ENCODE peak calls at places on chromosome 18, in five cellular contexts. X is uterus, L is stomach, R is A549, E is NB4. F is an unnamed sample.

GRCh38 chr18:12086249-12086648 is 7.4 kb upstream of the ANKRD62 start:
- DNase-seq in X (no peak), L (peak; percentile 84), E (no peak), R (no peak), F (no peak)

GRCh38 chr18:77173274-77174030 is 40.9 kb upstream of the MBP start:
- DNase-seq in X (no peak), L (no peak), E (no peak), R (no peak), F (no peak)

GRCh38 chr18:75068682-75069435 is 140.1 kb downstream of the PTGR3 start:
- DNase-seq in L (no peak), E (no peak), X (no peak), R (no peak), F (no peak)

GRCh38 chr18:79511671-79512301 is 116.1 kb downstream of the NFATC1 start:
- DNase-seq in R (no peak), X (peak; percentile 12), L (peak; percentile 43), E (peak; percentile 28), F (no peak)

GRCh38 chr18:50659091-50660003 is 99.5 kb downstream of the MAPK4 start:
- DNase-seq in R (peak; percentile 44), X (no peak), L (no peak), E (peak; percentile 46), F (peak; percentile 52)

GRCh38 chr18:2448565-2449151 is 122.6 kb downstream of the METTL4 start:
- DNase-seq in R (no peak), X (no peak), E (peak; percentile 67), L (no peak), F (no peak)

GRCh38 chr18:4284528-4284927 is 170.6 kb downstream of the DLGAP1 start:
- DNase-seq in X (no peak), R (no peak), E (no peak), L (no peak), F (no peak)

GRCh38 chr18:44602380-44602779 is 78.3 kb upstream of the SETBP1 start:
- DNase-seq in R (no peak), X (no peak), L (no peak), E (no peak), F (no peak)

GRCh38 chr18:78521136-78521535 is 458.5 kb upstream of the SALL3 start:
- DNase-seq in E (no peak), R (no peak), X (no peak), L (no peak), F (no peak)

GRCh38 chr18:55038162-55038561 is 78.9 kb upstream of the CCDC68 start:
- DNase-seq in X (no peak), L (no peak), E (no peak), R (no peak), F (no peak)

GRCh38 chr18:62957885-62958472 is 242.6 kb downstream of the PHLPP1 start:
- DNase-seq in E (peak; percentile 67), R (peak; percentile 65), L (peak; percentile 41), X (no peak), F (no peak)

GRCh38 chr18:74679679-74680076 is 82.0 kb downstream of the ZNF407 start:
- DNase-seq in R (no peak), L (no peak), E (no peak), X (no peak), F (no peak)

GRCh38 chr18:71485578-71485977 is 1058.6 kb downstream of the CBLN2 start:
- DNase-seq in R (no peak), L (no peak), X (no peak), E (peak; percentile 23), F (no peak)

GRCh38 chr18:3153107-3153704 is 66.6 kb downstream of the MYOM1 start:
- DNase-seq in R (no peak), L (no peak), X (no peak), E (no peak), F (no peak)

GRCh38 chr18:32300914-32301313 is 111.1 kb downstream of the MEP1B start:
- DNase-seq in R (no peak), L (no peak), E (no peak), X (no peak), F (no peak)

GRCh38 chr18:32200766-32201165 is 10.9 kb downstream of the MEP1B start:
- DNase-seq in E (no peak), L (no peak), R (no peak), X (no peak), F (no peak)

GRCh38 chr18:74459877-74460276 is 2.8 kb upstream of the DIPK1C start:
- DNase-seq in L (no peak), R (peak; percentile 16), X (no peak), E (no peak), F (no peak)

GRCh38 chr18:77000527-77000926 is 132.1 kb downstream of the MBP start:
- DNase-seq in X (peak; percentile 45), R (peak; percentile 16), E (peak; percentile 56), L (peak; percentile 62), F (peak; percentile 6)

GRCh38 chr18:79156330-79156729 is 87.1 kb downstream of the ATP9B start:
- DNase-seq in L (no peak), R (no peak), E (peak; percentile 39), X (no peak), F (no peak)

GRCh38 chr18:43877922-43878321 is 600.6 kb upstream of the SYT4 start:
- DNase-seq in X (no peak), E (no peak), L (no peak), R (no peak), F (no peak)

GRCh38 chr18:67406678-67407077 is 109.8 kb downstream of the DSEL start:
- DNase-seq in E (no peak), L (no peak), X (no peak), R (no peak), F (no peak)

GRCh38 chr18:3910507-3910906 is 460.5 kb downstream of the TGIF1 start:
- DNase-seq in L (no peak), E (no peak), X (peak; percentile 17), R (no peak), F (no peak)

GRCh38 chr18:75455249-75456183 is 28.0 kb upstream of the SMIM21 start:
- DNase-seq in E (no peak), R (no peak), L (no peak), X (no peak), F (no peak)

GRCh38 chr18:53861185-53861584 is 363.3 kb downstream of the MBD2 start:
- DNase-seq in R (no peak), L (no peak), E (no peak), X (no peak), F (no peak)

GRCh38 chr18:13889661-13890060 is 25.7 kb downstream of the MC2R start:
- DNase-seq in R (peak; percentile 4), L (no peak), E (peak; percentile 3), X (no peak), F (peak; percentile 35)

GRCh38 chr18:58615150-58616132 is 13.4 kb downstream of the ALPK2 start:
- DNase-seq in E (no peak), X (no peak), L (peak; percentile 26), R (no peak), F (no peak)

GRCh38 chr18:70431203-70431624 is 142.4 kb downstream of the SOCS6 start:
- DNase-seq in L (no peak), E (no peak), R (peak; percentile 98), X (no peak), F (no peak)

GRCh38 chr18:77749189-77749588 is 499.5 kb downstream of the GALR1 start:
- DNase-seq in E (peak; percentile 23), X (no peak), L (no peak), R (peak; percentile 3), F (no peak)

GRCh38 chr18:31942301-31942998 is 478 bp downstream of the TRAPPC8 start:
- DNase-seq in E (peak; percentile 79), R (peak; percentile 1), X (peak; percentile 19), L (no peak), F (peak; percentile 11)

GRCh38 chr18:42156266-42156665 is 201.2 kb downstream of the PIK3C3 start:
- DNase-seq in R (no peak), X (no peak), L (no peak), E (no peak), F (no peak)

GRCh38 chr18:8389391-8390340 is 219.6 kb upstream of the RAB12 start:
- DNase-seq in E (peak; percentile 63), X (peak; percentile 38), L (peak; percentile 78), R (peak; percentile 78), F (peak; percentile 72)

GRCh38 chr18:9173770-9174233 is 37.2 kb downstream of the ANKRD12 start:
- DNase-seq in X (no peak), L (no peak), R (no peak), E (peak; percentile 55), F (no peak)

GRCh38 chr18:30915336-30915988 is 127.1 kb downstream of the DSC3 start:
- DNase-seq in R (peak; percentile 22), X (no peak), E (no peak), L (no peak), F (no peak)

GRCh38 chr18:61637319-61637718 is 255.5 kb downstream of the RNF152 start:
- DNase-seq in R (no peak), E (no peak), L (peak; percentile 83), X (no peak), F (no peak)

GRCh38 chr18:61637905-61638304 is 254.9 kb downstream of the RNF152 start:
- DNase-seq in E (no peak), R (no peak), L (peak; percentile 72), X (no peak), F (no peak)

GRCh38 chr18:61639886-61640285 is 252.9 kb downstream of the RNF152 start:
- DNase-seq in X (no peak), L (no peak), R (no peak), E (no peak), F (no peak)

GRCh38 chr18:61635901-61636528 is 256.8 kb downstream of the RNF152 start:
- DNase-seq in X (peak; percentile 61), R (peak; percentile 16), L (peak; percentile 86), E (peak; percentile 47), F (peak; percentile 8)
- TF ChIP-seq POLR2A in X (no peak), R (no peak), L (no peak), E (no peak), F (no peak)

GRCh38 chr18:59902180-59902992 is 2.6 kb downstream of the PMAIP1 start:
- DNase-seq in X (no peak), E (no peak), L (no peak), R (no peak), F (no peak)

GRCh38 chr18:59899298-59900221 is at the start of gene PMAIP1:
- DNase-seq in X (peak; percentile 85), E (peak; percentile 88), R (peak; percentile 91), L (peak; percentile 89), F (peak; percentile 44)

GRCh38 chr18:59898093-59898492 is 1.7 kb upstream of the PMAIP1 start:
- DNase-seq in R (no peak), X (no peak), L (no peak), E (no peak), F (no peak)

GRCh38 chr18:59898609-59899297 is 1.0 kb upstream of the PMAIP1 start:
- DNase-seq in R (no peak), X (no peak), E (no peak), L (no peak), F (no peak)

GRCh38 chr18:59900222-59901128 is 679 bp downstream of the PMAIP1 start:
- DNase-seq in L (peak; percentile 44), R (peak; percentile 63), E (peak; percentile 91), X (peak; percentile 21), F (no peak)
- TF ChIP-seq POLR2A in L (no peak), R (no peak), E (no peak), X (no peak), F (no peak)

DNA sequence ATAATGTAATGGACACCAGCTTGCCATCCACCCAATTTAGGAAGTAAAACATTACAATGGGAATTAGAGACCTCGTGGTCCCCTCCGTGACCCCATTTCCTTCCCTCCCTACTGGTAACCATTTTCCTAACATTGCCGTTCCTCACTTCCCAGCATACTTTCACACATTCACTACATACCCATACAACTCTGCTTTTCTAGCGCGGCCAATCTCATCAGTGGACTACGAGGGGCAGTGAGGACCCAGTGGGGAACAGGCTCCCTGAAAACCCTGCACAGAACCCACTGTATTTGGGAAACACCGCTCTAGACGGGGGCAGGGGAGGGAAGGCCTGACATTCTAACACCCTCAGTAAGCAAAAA is 1.1 kb downstream of the ENOSF1 start:
- DNase-seq in L (no peak), E (no peak), R (peak; percentile 12), X (no peak), F (no peak)
- TF ChIP-seq POLR2A in L (no peak), E (no peak), R (no peak), X (no peak), F (no peak)

GRCh38 chr18:35376742-35377695 is at the start of gene ZNF396:
- DNase-seq in E (peak; percentile 71), R (peak; percentile 71), L (peak; percentile 86), X (peak; percentile 68), F (no peak)
- TF ChIP-seq POLR2A in E (no peak), R (peak; percentile 8), L (no peak), X (no peak), F (no peak)

F was measured in H54.